ENCODE peak calls at places on chromosomes 11 and 22, in six cellular contexts. L, Q, D, A, X and G are unnamed samples.

GRCh38 chr11:128734439-128735224 is 40.8 kb downstream of the FLI1 start:
- DNase-seq in L (no peak), Q (no peak), D (no peak), A (no peak), X (peak), G (no peak)

GRCh38 chr11:57414612-57415212 is 12.2 kb downstream of the SLC43A3 start:
- DNase-seq in L (no peak), Q (no peak), D (no peak), A (no peak), X (no peak), G (no peak)

GRCh38 chr11:61575886-61576516 is 4.9 kb downstream of the SYT7 start:
- DNase-seq in L (no peak), Q (no peak), D (no peak), A (no peak), X (no peak), G (no peak)

GRCh38 chr11:100788561-100788960 is 101.5 kb downstream of the ARHGAP42 start:
- DNase-seq in L (no peak), Q (no peak), D (no peak), A (no peak), X (no peak), G (no peak)

GRCh38 chr11:47446833-47447232 is 2.1 kb downstream of the RAPSN start:
- DNase-seq in L (no peak), Q (no peak), D (no peak), A (no peak), X (no peak), G (no peak)

GRCh38 chr11:37616291-37616690 is 1018.3 kb upstream of the RAG2 start:
- DNase-seq in L (no peak), Q (no peak), D (no peak), A (no peak), X (no peak), G (no peak)

GRCh38 chr11:87006035-87006434 is 31.7 kb upstream of the TMEM135 start:
- DNase-seq in L (no peak), Q (no peak), D (no peak), A (no peak), X (no peak), G (peak)

GRCh38 chr11:68444566-68444965 is 16.0 kb upstream of the PPP6R3 start:
- DNase-seq in L (no peak), Q (no peak), D (no peak), A (no peak), X (peak), G (no peak)

GRCh38 chr22:36808611-36809344 is 8.1 kb downstream of the PVALB start:
- DNase-seq in L (no peak), Q (no peak), D (no peak), A (no peak), X (no peak), G (no peak)

GRCh38 chr11:877565-877964 is 33.0 kb downstream of the CHID1 start:
- DNase-seq in L (no peak), Q (no peak), D (no peak), A (no peak), X (no peak), G (peak)

GRCh38 chr11:88404932-88405710 is 67.6 kb upstream of the CTSC start:
- DNase-seq in L (no peak), Q (no peak), D (no peak), A (no peak), X (no peak), G (peak)

GRCh38 chr11:48052183-48053040 is 72.1 kb downstream of the PTPRJ start:
- DNase-seq in L (peak), Q (peak), D (peak), A (no peak), X (no peak), G (peak)

GRCh38 chr11:66950113-66950535 is 8.1 kb downstream of the PC start:
- DNase-seq in L (peak), Q (peak), D (no peak), A (no peak), X (peak), G (peak)

GRCh38 chr11:35138058-35138457 is 913 bp upstream of the CD44 start:
- DNase-seq in L (peak), Q (no peak), D (no peak), A (no peak), X (no peak), G (no peak)

GRCh38 chr22:25120093-25120561 is 79.5 kb upstream of the CRYBB3 start:
- DNase-seq in L (no peak), Q (no peak), D (no peak), A (no peak), X (no peak), G (no peak)

GRCh38 chr11:74636633-74637184 is 44.3 kb downstream of the POLD3 start:
- DNase-seq in L (peak), Q (peak), D (no peak), A (peak), X (no peak), G (peak)

GRCh38 chr11:113376156-113376555 is 11.4 kb upstream of the ANKK1 start:
- DNase-seq in L (peak), Q (no peak), D (no peak), A (peak), X (no peak), G (no peak)

GRCh38 chr11:93983542-93984204 is 37.5 kb upstream of the HEPHL1 start:
- DNase-seq in L (no peak), Q (no peak), D (no peak), A (no peak), X (no peak), G (no peak)

GRCh38 chr22:40028098-40028425 is 33.3 kb downstream of the FAM83F start:
- DNase-seq in L (no peak), Q (no peak), D (no peak), A (no peak), X (no peak), G (no peak)

GRCh38 chr22:44109417-44109816 is 71.3 kb upstream of the PARVG start:
- DNase-seq in L (no peak), Q (no peak), D (no peak), A (no peak), X (peak), G (no peak)

GRCh38 chr11:84673753-84674152 is 953.4 kb downstream of the DLG2 start:
- DNase-seq in L (peak), Q (peak), D (no peak), A (no peak), X (no peak), G (peak)

GRCh38 chr11:34859496-34859895 is 56.7 kb downstream of the APIP start:
- DNase-seq in L (no peak), Q (no peak), D (no peak), A (no peak), X (no peak), G (no peak)

GRCh38 chr11:12480401-12480800 is 103.0 kb downstream of the PARVA start:
- DNase-seq in L (no peak), Q (no peak), D (no peak), A (no peak), X (no peak), G (peak)

GRCh38 chr11:123033895-123034294 is 28.0 kb downstream of the HSPA8 start:
- DNase-seq in L (no peak), Q (no peak), D (no peak), A (no peak), X (no peak), G (peak)

GRCh38 chr11:60310407-60310998 is 16.6 kb upstream of the MS4A6E start:
- DNase-seq in L (no peak), Q (no peak), D (no peak), A (no peak), X (no peak), G (no peak)

GRCh38 chr22:34966980-34967379 is 99.0 kb upstream of the ISX start:
- DNase-seq in L (peak), Q (no peak), D (no peak), A (no peak), X (no peak), G (peak)

GRCh38 chr11:130246719-130247118 is 68.0 kb downstream of the ZBTB44 start:
- DNase-seq in L (peak), Q (peak), D (no peak), A (no peak), X (no peak), G (peak)

GRCh38 chr11:2378527-2379210 is 1.6 kb downstream of the CD81 start:
- DNase-seq in L (peak), Q (peak), D (no peak), A (peak), X (peak), G (no peak)

GRCh38 chr11:83087035-83087434 is 15.3 kb upstream of the RAB30 start:
- DNase-seq in L (peak), Q (peak), D (no peak), A (no peak), X (no peak), G (peak)

GRCh38 chr22:40478456-40479125 is 108.2 kb downstream of the SGSM3 start:
- DNase-seq in L (no peak), Q (no peak), D (no peak), A (no peak), X (no peak), G (no peak)

GRCh38 chr11:24935059-24935458 is 438.2 kb downstream of the LUZP2 start:
- DNase-seq in L (peak), Q (peak), D (no peak), A (no peak), X (no peak), G (no peak)

GRCh38 chr22:42881982-42882656 is 25.0 kb upstream of the ARFGAP3 start:
- DNase-seq in L (no peak), Q (no peak), D (no peak), A (no peak), X (no peak), G (no peak)

GRCh38 chr11:10493041-10493663 is 38.1 kb downstream of the AMPD3 start:
- DNase-seq in L (no peak), Q (no peak), D (peak), A (no peak), X (no peak), G (no peak)

GRCh38 chr22:47918276-47918928 is 1156.0 kb downstream of the TBC1D22A start:
- DNase-seq in L (no peak), Q (no peak), D (no peak), A (no peak), X (no peak), G (no peak)

GRCh38 chr11:63490551-63491239 is at the start of gene PLAAT5:
- DNase-seq in L (peak), Q (no peak), D (no peak), A (no peak), X (peak), G (no peak)

GRCh38 chr11:9362393-9362863 is 22.0 kb upstream of the IPO7 start:
- DNase-seq in L (no peak), Q (peak), D (no peak), A (no peak), X (no peak), G (no peak)
- TF ChIP-seq CTCF in L (no peak), Q (no peak), D (no peak), A (no peak), X (no peak), G (no peak)

GRCh38 chr11:95556011-95556341 is 233.6 kb downstream of the FAM76B start:
- DNase-seq in L (no peak), Q (no peak), D (no peak), A (no peak), X (no peak), G (no peak)

GRCh38 chr11:95563859-95564258 is 225.7 kb downstream of the FAM76B start:
- DNase-seq in L (peak), Q (no peak), D (no peak), A (no peak), X (no peak), G (no peak)

GRCh38 chr11:95563173-95563572 is 226.4 kb downstream of the FAM76B start:
- DNase-seq in L (peak), Q (no peak), D (no peak), A (peak), X (no peak), G (peak)

GRCh38 chr11:95556342-95557151 is 233.0 kb downstream of the FAM76B start:
- DNase-seq in L (peak), Q (peak), D (no peak), A (peak), X (no peak), G (no peak)

DNA sequence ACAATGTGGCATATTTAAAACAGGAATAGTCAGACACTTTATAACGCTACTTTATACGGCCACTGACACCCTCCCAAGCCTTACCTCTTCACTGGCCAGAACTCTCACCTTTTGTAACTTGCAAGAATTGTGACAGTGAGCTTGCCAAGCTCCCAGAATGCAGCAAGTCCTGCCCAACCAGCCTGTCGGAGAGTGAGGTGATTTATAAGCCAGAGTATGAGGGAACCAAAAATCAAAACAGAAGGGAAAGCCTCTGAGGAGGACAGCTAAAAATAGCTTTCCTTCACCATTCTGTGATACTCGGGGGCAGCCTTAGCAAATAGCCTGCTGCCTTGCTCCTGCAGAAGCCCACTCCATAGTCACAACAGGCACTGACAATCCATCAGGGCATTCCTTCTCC is 229.7 kb downstream of the FAM76B start:
- DNase-seq in L (no peak), Q (no peak), D (no peak), A (no peak), X (no peak), G (peak)
- H3K4me3 ChIP-seq in L (no peak), Q (no peak), D (no peak), A (no peak), X (no peak), G (no peak)

GRCh38 chr22:20956258-20957117 is 10.6 kb upstream of the AIFM3 start:
- DNase-seq in L (peak), Q (peak), D (no peak), A (no peak), X (no peak), G (peak)

GRCh38 chr22:20955548-20955947 is 11.5 kb upstream of the AIFM3 start:
- DNase-seq in L (no peak), Q (no peak), D (no peak), A (no peak), X (no peak), G (no peak)

GRCh38 chr22:20959578-20960461 is 7.2 kb upstream of the AIFM3 start:
- DNase-seq in L (no peak), Q (no peak), D (no peak), A (no peak), X (no peak), G (no peak)

GRCh38 chr22:20957691-20958440 is 9.2 kb upstream of the AIFM3 start:
- DNase-seq in L (peak), Q (no peak), D (peak), A (no peak), X (no peak), G (no peak)

DNA sequence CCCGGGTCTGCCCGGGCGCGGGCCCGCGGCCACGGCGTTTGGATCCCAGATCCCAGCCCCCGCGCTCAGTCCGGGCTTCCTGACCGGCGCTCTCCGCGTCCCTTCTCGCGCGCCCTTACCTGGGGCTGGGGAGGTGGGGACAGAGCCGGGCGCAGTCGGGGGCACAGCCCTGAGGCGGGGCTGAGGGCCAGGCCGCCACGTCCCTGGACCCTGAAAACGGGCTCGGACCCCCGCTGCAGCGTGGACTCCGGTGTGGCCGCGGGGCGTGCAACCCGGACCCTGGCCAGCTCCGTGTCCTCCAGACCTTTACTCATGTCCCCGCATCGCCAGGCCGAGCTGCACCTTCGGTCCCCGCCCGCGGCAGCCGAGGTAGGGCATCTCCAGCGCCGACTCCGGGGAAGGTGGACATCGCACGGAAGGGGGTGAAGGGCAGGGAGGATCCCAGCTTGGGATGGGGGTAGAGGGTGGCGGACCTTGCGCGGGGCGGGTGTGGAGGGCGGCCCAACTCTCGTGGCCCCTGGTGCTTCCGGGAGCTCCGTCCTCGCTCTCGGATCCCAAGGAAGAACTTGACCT is 9.9 kb upstream of the AIFM3 start:
- DNase-seq in L (peak), Q (no peak), D (no peak), A (no peak), X (no peak), G (no peak)
- TF ChIP-seq CTCF in L (no peak), Q (no peak), D (no peak), A (no peak), X (no peak), G (no peak)

GRCh38 chr11:73596547-73596946 is 1.4 kb downstream of the FAM168A start:
- DNase-seq in L (no peak), Q (no peak), D (no peak), A (no peak), X (no peak), G (no peak)
- H3K4me3 ChIP-seq in L (peak), Q (peak), D (no peak), A (peak), X (peak), G (peak)

DNA sequence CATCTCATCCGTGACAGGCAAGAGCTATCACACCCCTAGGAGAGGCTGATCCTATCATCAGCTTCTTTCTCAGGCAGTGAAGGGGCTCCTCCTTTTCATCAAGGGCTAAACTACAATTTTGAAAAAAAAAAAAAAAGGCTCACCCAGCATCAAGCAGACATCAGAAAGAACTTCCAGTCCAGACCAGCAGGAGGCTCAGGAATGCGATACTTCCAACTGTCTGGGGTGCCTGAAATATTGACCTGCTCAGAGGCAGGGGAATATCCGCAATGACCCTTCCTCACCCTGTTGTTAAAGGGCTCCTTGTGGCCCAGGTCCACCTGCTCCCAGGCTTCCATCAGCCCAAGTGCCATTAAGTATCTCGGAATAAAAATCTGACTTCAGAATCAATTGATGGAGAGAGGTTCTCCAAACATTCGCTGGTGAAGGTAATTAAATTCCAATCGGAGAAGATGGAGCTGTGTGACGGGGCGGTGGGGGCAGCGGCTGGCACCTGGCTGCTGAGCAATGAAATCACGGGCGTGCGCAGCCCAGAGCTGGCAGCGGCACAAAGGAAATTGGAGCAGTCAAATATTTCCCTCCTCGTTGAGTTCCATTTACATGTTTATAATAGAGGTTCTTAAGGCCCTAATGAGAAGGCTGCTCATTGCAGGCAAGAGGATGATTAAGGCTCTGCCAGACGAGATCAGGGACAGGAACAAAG is 68.9 kb upstream of the THY1 start:
- DNase-seq in L (peak), Q (no peak), D (no peak), A (no peak), X (no peak), G (peak)
- TF ChIP-seq CTCF in L (peak), Q (peak), D (no peak), A (peak), X (no peak), G (peak)

GRCh38 chr11:46359936-46360335 is 12.7 kb downstream of the DGKZ start:
- DNase-seq in L (no peak), Q (no peak), D (no peak), A (no peak), X (no peak), G (no peak)

GRCh38 chr11:46363031-46363407 is 15.8 kb downstream of the DGKZ start:
- DNase-seq in L (peak), Q (peak), D (peak), A (no peak), X (no peak), G (peak)

GRCh38 chr11:46360878-46361277 is 13.6 kb downstream of the DGKZ start:
- DNase-seq in L (no peak), Q (no peak), D (no peak), A (no peak), X (no peak), G (no peak)

GRCh38 chr11:46362146-46363030 is 15.1 kb downstream of the DGKZ start:
- DNase-seq in L (no peak), Q (no peak), D (no peak), A (no peak), X (no peak), G (no peak)

GRCh38 chr11:46361283-46362145 is 14.3 kb downstream of the DGKZ start:
- DNase-seq in L (peak), Q (peak), D (peak), A (no peak), X (peak), G (no peak)
- H3K4me3 ChIP-seq in L (peak), Q (no peak), D (no peak), A (no peak), X (peak), G (no peak)

DNA sequence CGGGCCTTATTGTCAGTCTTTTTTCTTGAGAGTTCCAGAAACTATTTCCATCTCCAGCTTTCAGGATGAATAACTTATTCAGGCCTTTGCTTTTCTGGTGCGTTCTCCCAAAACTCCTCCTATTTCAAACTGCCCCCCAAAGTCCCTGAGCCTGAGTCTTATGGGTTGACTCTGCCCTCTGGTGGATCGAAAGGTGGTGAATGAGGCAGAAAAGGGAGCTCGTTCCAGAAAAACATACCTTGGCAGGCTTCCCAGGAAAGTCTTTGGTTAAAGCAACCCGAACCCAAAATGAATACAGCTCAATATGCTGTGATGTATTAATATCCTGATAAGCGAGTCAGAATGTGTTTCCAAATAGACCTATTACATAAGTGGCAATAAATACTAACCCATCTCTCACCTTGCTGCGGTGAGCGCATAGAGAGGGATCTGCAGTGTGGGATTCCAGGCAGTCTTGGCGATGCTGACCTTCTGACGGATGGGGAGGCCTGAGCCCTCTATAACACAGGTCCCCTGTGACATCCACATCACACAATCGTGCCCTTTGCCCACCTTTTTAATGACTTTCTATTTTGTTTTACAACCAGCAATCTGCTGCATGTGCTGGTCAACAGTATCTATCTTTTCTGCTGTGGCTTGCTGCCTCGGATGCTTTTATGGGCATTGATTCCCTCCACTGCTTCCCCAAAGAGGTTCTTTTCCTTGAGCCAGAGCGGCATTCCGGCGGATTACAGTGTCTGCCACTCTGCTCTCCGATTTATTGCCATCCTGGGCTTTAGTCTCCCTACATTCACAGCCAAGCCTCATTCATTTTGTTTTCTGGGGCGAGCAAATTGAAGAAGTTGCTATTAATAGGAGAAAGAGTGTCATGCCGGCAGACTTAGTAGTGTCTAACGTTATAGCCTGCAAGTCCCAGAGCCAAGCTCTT is 756.8 kb downstream of the NTM start:
- DNase-seq in L (peak), Q (peak), D (peak), A (peak), X (peak), G (peak)
- TF ChIP-seq CTCF in L (peak), Q (peak), D (no peak), A (peak), X (peak), G (peak)